ENCODE peak calls at places on chromosomes 16 and 17, in ten cellular contexts. W is effector memory CD4-positive, alpha-beta T cell; J is heart right ventricle; K is astrocyte; U is left ventricle myocardium inferior; D is esophagus squamous epithelium; R is fibroblast of lung; A is CD4-positive, CD25-positive, alpha-beta regulatory T cell; F is CD8-positive, alpha-beta memory T cell; S is A549. M is an unnamed sample. For H3K9me3, the result is how much of the 10 kb centered on the place peaks cover.

GRCh38 chr16:72928089-72928981 is 119.6 kb downstream of the ZFHX3 start:
- DNase-seq in W (no peak), J (no peak), K (no peak), U (no peak), D (no peak), R (no peak), A (no peak), F (no peak), S (no peak), M (no peak)

GRCh38 chr16:22297871-22298733 is 893 bp downstream of the POLR3E start:
- DNase-seq in W (peak), J (peak), K (peak), U (peak), D (no peak), R (peak), A (peak), F (peak), S (peak), M (peak)

GRCh38 chr16:57608462-57609113 is 19.8 kb upstream of the ADGRG1 start:
- DNase-seq in W (no peak), J (no peak), K (no peak), U (no peak), D (no peak), R (no peak), A (no peak), F (no peak), S (no peak), M (peak)

GRCh38 chr16:27749547-27749875 is 199.6 kb downstream of the KATNIP start:
- DNase-seq in W (no peak), J (no peak), K (no peak), U (no peak), D (no peak), R (no peak), A (no peak), F (no peak), S (no peak), M (no peak)

GRCh38 chr17:61196302-61196704 is 203.3 kb upstream of the TBX2 start:
- DNase-seq in W (no peak), J (no peak), K (no peak), U (no peak), D (no peak), R (peak), A (no peak), F (no peak), S (no peak), M (no peak)

GRCh38 chr17:64920419-64921172 is 1.3 kb upstream of the LRRC37A3 start:
- DNase-seq in W (no peak), J (no peak), K (no peak), U (no peak), D (no peak), R (no peak), A (no peak), F (no peak), S (peak), M (no peak)

GRCh38 chr16:27374231-27374793 is 27.7 kb upstream of the IL21R start:
- DNase-seq in W (no peak), J (no peak), K (no peak), U (no peak), D (no peak), R (no peak), A (no peak), F (no peak), S (no peak), M (peak)

GRCh38 chr16:12009462-12009861 is 32.9 kb downstream of the SNX29 start:
- DNase-seq in W (no peak), J (no peak), K (no peak), U (no peak), D (no peak), R (no peak), A (peak), F (no peak), S (no peak), M (no peak)

GRCh38 chr16:80932725-80933124 is 74.0 kb downstream of the CMC2 start:
- DNase-seq in W (no peak), J (peak), K (peak), U (peak), D (no peak), R (peak), A (no peak), F (no peak), S (peak), M (peak)

GRCh38 chr16:88317619-88317977 is 65.2 kb upstream of the ZNF469 start:
- DNase-seq in W (no peak), J (peak), K (peak), U (no peak), D (no peak), R (peak), A (no peak), F (no peak), S (no peak), M (no peak)

GRCh38 chr17:9002610-9003354 is 18.5 kb upstream of the NTN1 start:
- DNase-seq in W (no peak), J (no peak), K (peak), U (peak), D (no peak), R (no peak), A (no peak), F (peak), S (peak), M (no peak)

GRCh38 chr16:46845952-46846351 is 15.0 kb upstream of the C16orf87 start:
- DNase-seq in W (no peak), J (no peak), K (no peak), U (no peak), D (no peak), R (no peak), A (no peak), F (no peak), S (no peak), M (no peak)

GRCh38 chr17:21369395-21369794 is 6.8 kb upstream of the KCNJ12 start:
- DNase-seq in W (no peak), J (no peak), K (no peak), U (no peak), D (no peak), R (no peak), A (no peak), F (no peak), S (no peak), M (no peak)

GRCh38 chr17:50056217-50056960 is 479 bp downstream of the ITGA3 start:
- DNase-seq in W (peak), J (no peak), K (peak), U (peak), D (no peak), R (peak), A (peak), F (peak), S (peak), M (peak)

GRCh38 chr17:47615766-47616424 is 33.8 kb upstream of the KPNB1 start:
- DNase-seq in W (no peak), J (no peak), K (peak), U (no peak), D (no peak), R (peak), A (peak), F (peak), S (peak), M (no peak)

GRCh38 chr17:18981642-18982424 is 22.7 kb downstream of the FAM83G start:
- DNase-seq in W (no peak), J (no peak), K (peak), U (no peak), D (no peak), R (peak), A (no peak), F (no peak), S (peak), M (peak)

GRCh38 chr16:82655315-82655714 is 28.5 kb downstream of the CDH13 start:
- DNase-seq in W (peak), J (peak), K (peak), U (no peak), D (no peak), R (peak), A (peak), F (peak), S (no peak), M (no peak)

GRCh38 chr17:15470536-15470935 is 3.1 kb upstream of the CDRT4 start:
- DNase-seq in W (no peak), J (no peak), K (no peak), U (no peak), D (no peak), R (no peak), A (no peak), F (no peak), S (no peak), M (no peak)

GRCh38 chr17:17460038-17460437 is 16.8 kb upstream of the MED9 start:
- DNase-seq in W (no peak), J (no peak), K (no peak), U (no peak), D (no peak), R (no peak), A (no peak), F (no peak), S (no peak), M (no peak)

GRCh38 chr17:72632026-72632684 is 460.3 kb downstream of the SLC39A11 start:
- DNase-seq in W (no peak), J (peak), K (no peak), U (no peak), D (no peak), R (no peak), A (no peak), F (no peak), S (peak), M (no peak)

GRCh38 chr17:42980274-42980765 is at the start of gene RUNDC1:
- DNase-seq in W (peak), J (peak), K (peak), U (peak), D (peak), R (peak), A (peak), F (peak), S (peak), M (peak)

GRCh38 chr17:14330492-14330920 is 29.6 kb downstream of the HS3ST3B1 start:
- DNase-seq in W (no peak), J (no peak), K (peak), U (no peak), D (no peak), R (peak), A (no peak), F (no peak), S (no peak), M (no peak)

GRCh38 chr17:34254651-34255380 is at the start of gene CCL2:
- DNase-seq in W (no peak), J (peak), K (peak), U (peak), D (no peak), R (peak), A (no peak), F (no peak), S (peak), M (no peak)

GRCh38 chr17:17398928-17399926 is 77.6 kb upstream of the MED9 start:
- DNase-seq in W (no peak), J (no peak), K (no peak), U (no peak), D (no peak), R (no peak), A (no peak), F (no peak), S (no peak), M (no peak)

GRCh38 chr16:28098171-28098958 is 34.9 kb upstream of the GSG1L start:
- DNase-seq in W (no peak), J (no peak), K (no peak), U (no peak), D (no peak), R (no peak), A (no peak), F (no peak), S (no peak), M (no peak)

GRCh38 chr16:5072334-5073278 is 963 bp downstream of the ALG1 start:
- DNase-seq in W (no peak), J (no peak), K (no peak), U (no peak), D (no peak), R (no peak), A (no peak), F (no peak), S (no peak), M (no peak)

GRCh38 chr17:77407321-77408277 is 266.8 kb downstream of the SEC14L1 start:
- DNase-seq in W (no peak), J (no peak), K (no peak), U (no peak), D (no peak), R (no peak), A (no peak), F (no peak), S (no peak), M (no peak)

GRCh38 chr17:4476512-4477070 is 22.1 kb upstream of the SPNS2 start:
- DNase-seq in W (no peak), J (no peak), K (no peak), U (no peak), D (no peak), R (no peak), A (no peak), F (no peak), S (no peak), M (no peak)

GRCh38 chr17:51322390-51323029 is 62.2 kb downstream of the UTP18 start:
- DNase-seq in W (no peak), J (no peak), K (no peak), U (no peak), D (no peak), R (no peak), A (no peak), F (no peak), S (peak), M (no peak)

GRCh38 chr16:77359065-77359502 is 75.8 kb downstream of the ADAMTS18 start:
- DNase-seq in W (no peak), J (no peak), K (peak), U (no peak), D (no peak), R (peak), A (no peak), F (no peak), S (peak), M (no peak)

GRCh38 chr16:23491490-23492391 is 18.6 kb downstream of the GGA2 start:
- DNase-seq in W (no peak), J (no peak), K (peak), U (no peak), D (no peak), R (no peak), A (no peak), F (no peak), S (no peak), M (no peak)

GRCh38 chr16:90047714-90048346 is 28.6 kb upstream of the DBNDD1 start:
- DNase-seq in W (no peak), J (no peak), K (no peak), U (no peak), D (no peak), R (no peak), A (peak), F (no peak), S (no peak), M (no peak)

GRCh38 chr16:72961115-72961832 is 86.7 kb downstream of the ZFHX3 start:
- DNase-seq in W (no peak), J (no peak), K (no peak), U (no peak), D (no peak), R (peak), A (no peak), F (no peak), S (no peak), M (no peak)

GRCh38 chr17:75516619-75517276 is 420 bp downstream of the TSEN54 start:
- DNase-seq in W (no peak), J (no peak), K (no peak), U (no peak), D (no peak), R (peak), A (peak), F (no peak), S (no peak), M (peak)

GRCh38 chr17:47781397-47781796 is 40.2 kb downstream of the OSBPL7 start:
- DNase-seq in W (no peak), J (no peak), K (no peak), U (no peak), D (no peak), R (no peak), A (no peak), F (no peak), S (no peak), M (no peak)

GRCh38 chr17:21119945-21120249 is 6.9 kb upstream of the DHRS7B start:
- DNase-seq in W (no peak), J (no peak), K (no peak), U (no peak), D (no peak), R (no peak), A (no peak), F (no peak), S (no peak), M (no peak)

GRCh38 chr17:5864910-5865657 is 205.1 kb upstream of the WSCD1 start:
- DNase-seq in W (no peak), J (no peak), K (no peak), U (no peak), D (no peak), R (no peak), A (no peak), F (no peak), S (no peak), M (no peak)
- H3K4me3 ChIP-seq in W (no peak), J (no peak), K (no peak), U (no peak), D (no peak), R (no peak), A (no peak), F (no peak), S (no peak), M (no peak)

DNA sequence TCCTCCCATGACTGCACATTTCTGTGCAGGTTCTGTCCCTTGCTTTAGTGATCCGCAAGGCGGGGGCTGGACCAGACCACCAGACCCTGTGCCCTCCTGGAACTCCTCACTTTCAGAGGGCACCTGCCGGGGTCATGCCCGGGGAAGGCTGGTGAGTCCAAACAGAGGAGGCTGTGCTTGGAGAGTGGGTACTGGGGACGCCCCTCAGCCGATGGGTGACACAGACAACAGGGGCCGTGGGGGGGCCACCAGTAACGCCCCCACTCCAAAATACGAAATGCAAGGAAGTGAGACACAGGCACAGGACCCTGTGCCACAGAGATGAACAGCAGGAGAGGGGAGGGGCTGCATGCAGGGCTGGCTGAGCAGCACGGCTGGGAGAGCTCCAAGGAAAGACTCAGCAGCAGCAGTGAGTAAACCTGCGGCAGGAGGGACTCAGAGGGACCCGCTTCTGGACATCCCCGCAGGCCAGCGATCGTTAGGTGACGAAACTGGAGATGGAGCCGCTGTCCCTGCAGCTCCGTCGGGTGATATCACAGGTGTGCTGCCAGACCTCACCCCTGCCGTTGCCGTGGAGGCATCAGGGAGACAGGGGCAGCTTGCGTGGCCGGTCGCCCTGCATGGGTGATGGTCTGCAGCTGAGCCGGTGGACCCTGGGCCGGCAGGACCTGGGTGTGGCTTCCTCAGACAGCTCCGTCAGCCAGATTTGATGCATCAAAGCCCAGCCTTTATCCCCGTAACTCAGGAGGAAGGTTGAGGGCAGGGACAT is 71.2 kb upstream of the GNG13 start:
- DNase-seq in W (no peak), J (no peak), K (no peak), U (peak), D (no peak), R (no peak), A (no peak), F (no peak), S (no peak), M (no peak)
- H3K9me3 ChIP-seq in W (under half), J (under half), K (under half), U (under half), D (under half), R (under half), A (under half), F (under half), S (under half), M (under half)

DNA sequence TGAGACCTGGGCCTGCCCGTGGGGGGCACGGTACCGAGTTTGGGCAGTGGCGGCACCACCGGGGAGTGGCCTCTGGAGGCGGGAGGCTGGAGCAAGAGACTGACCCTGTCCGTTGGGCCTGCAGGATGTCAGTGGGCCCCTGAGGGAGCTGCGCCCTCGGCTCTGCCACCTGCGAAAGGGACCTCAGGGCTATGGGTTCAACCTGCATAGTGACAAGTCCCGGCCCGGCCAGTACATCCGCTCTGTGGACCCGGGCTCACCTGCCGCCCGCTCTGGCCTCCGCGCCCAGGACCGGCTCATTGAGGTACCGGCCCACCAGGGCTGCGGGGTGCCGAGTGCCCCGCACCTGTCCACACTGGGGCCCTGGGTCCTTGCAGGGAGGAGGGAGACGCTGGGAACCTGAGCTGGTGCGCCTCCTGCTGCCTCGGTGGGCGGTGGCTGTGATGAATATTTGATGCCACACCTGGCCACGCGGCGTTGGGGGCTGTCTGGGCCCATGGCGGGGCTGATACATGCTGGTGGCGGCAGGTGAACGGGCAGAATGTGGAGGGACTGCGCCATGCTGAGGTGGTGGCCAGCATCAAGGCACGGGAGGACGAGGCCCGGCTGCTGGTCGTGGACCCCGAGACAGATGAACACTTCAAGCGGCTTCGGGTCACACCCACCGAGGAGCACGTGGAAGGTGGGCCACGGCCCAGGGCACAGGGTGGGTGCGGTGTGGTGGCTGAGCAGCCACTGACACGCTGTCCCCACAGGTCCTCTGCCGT is 9.7 kb downstream of the NHERF2 start:
- DNase-seq in W (no peak), J (no peak), K (no peak), U (no peak), D (no peak), R (no peak), A (no peak), F (no peak), S (no peak), M (no peak)
- H3K27ac ChIP-seq in W (no peak), J (peak), K (peak), U (peak), D (peak), R (peak), A (no peak), F (no peak), S (peak), M (no peak)

DNA sequence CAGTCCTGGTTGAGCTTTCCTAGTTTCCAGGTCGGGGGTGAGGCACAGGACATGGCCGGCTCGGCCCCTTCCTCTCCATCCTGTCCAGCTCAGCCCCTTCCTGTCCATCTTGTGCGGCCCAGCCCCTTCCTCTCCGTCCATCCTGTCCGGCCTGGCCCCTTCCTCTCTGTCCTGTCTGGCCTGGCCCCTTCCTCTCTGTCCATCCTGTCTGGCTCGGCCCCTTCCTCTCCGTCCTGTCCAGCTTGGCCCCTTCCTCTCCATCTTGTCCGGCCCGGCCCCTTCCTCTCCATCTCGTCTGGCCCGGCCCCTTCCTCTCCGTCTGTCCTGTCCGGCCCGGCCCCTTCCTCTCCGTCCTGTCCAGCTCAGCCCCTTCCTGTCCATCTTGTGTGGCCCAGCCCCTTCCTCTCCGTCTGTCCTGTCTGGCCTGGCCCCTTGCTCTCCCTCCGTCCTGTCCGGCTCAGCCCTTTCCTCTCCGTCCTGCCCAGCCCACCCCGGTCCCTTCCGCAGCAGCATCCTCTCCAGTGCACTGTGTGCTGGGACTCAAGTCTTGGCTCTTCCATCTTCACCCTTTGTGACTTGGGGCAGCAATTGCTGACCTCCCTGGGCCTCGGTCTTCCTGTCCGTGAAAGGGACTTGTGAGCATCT is 5.5 kb upstream of the ZNF750 start:
- DNase-seq in W (no peak), J (peak), K (no peak), U (peak), D (no peak), R (peak), A (no peak), F (no peak), S (no peak), M (peak)
- H3K4me3 ChIP-seq in W (no peak), J (peak), K (peak), U (peak), D (peak), R (peak), A (no peak), F (no peak), S (no peak), M (no peak)

DNA sequence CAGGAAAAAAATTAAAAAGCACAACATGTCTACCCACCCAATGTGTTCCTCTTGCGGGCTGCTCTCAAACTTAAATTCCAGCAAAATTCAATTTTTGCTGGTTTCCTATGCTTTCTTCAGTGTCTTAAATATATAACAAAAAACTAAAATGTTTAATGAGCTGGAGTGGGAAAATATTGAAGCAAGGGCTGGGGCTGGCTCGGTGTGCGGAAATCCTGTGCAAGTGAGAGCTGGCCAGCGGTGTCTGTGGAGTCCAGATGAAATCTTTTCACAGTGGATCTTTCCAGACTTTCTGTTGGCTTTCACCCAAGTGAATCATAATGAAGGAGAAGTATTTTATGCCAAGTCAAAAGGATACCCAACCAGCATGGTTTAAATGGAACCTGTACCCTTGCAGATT is 1733.6 kb downstream of the TP53TG3F start:
- DNase-seq in W (no peak), J (no peak), K (no peak), U (no peak), D (no peak), R (no peak), A (no peak), F (no peak), S (no peak), M (no peak)
- H3K9me3 ChIP-seq in W (under half), J (under half), K (under half), U (under half), D (under half), R (under half), A (under half), F (under half), S (under half), M (under half)